ENCODE peak calls at places on chromosomes 7 and 10, in five cellular contexts. M is Peyer's patch, S is foreskin fibroblast, T is Panc1, N is cardiac muscle cell. P is an unnamed sample.

GRCh38 chr10:5943536-5943935 is 33.8 kb downstream of the IL15RA start:
- DNase-seq in M (no peak), S (peak; percentile 46), T (no peak), N (peak; percentile 62), P (no peak)

GRCh38 chr10:59831658-59832503 is 74.5 kb downstream of the CCDC6 start:
- DNase-seq in M (no peak), S (no peak), T (no peak), N (no peak), P (no peak)

GRCh38 chr7:98674461-98674860 is 57.4 kb downstream of the NPTX2 start:
- DNase-seq in M (no peak), S (no peak), T (no peak), N (no peak), P (no peak)

GRCh38 chr10:84076540-84077195 is 62.6 kb upstream of the GHITM start:
- DNase-seq in M (no peak), S (peak; percentile 46), T (no peak), N (peak; percentile 79), P (peak; percentile 13)

GRCh38 chr10:115706482-115707076 is 566.4 kb downstream of the GFRA1 start:
- DNase-seq in M (no peak), S (peak; percentile 63), T (peak; percentile 8), N (peak; percentile 37), P (no peak)

GRCh38 chr7:27947581-27948278 is 207.8 kb downstream of the TAX1BP1 start:
- DNase-seq in M (no peak), S (peak; percentile 65), T (no peak), N (no peak), P (no peak)

GRCh38 chr10:8331387-8331786 is 276.9 kb downstream of the GATA3 start:
- DNase-seq in M (no peak), S (no peak), T (no peak), N (no peak), P (no peak)

GRCh38 chr10:77023396-77023795 is 614.2 kb downstream of the KCNMA1 start:
- DNase-seq in M (no peak), S (no peak), T (no peak), N (no peak), P (no peak)

GRCh38 chr10:32446701-32447406 is 914 bp downstream of the CCDC7 start:
- DNase-seq in M (no peak), S (peak; percentile 58), T (no peak), N (peak; percentile 55), P (no peak)

GRCh38 chr10:100625821-100626220 is 90.1 kb downstream of the HIF1AN start:
- DNase-seq in M (no peak), S (no peak), T (no peak), N (no peak), P (no peak)

GRCh38 chr7:14233898-14234174 is 244.4 kb upstream of the ETV1 start:
- DNase-seq in M (no peak), S (no peak), T (no peak), N (no peak), P (no peak)

GRCh38 chr7:909358-910329 is 33.3 kb downstream of the GET4 start:
- DNase-seq in M (peak; percentile 80), S (peak; percentile 58), T (no peak), N (peak; percentile 64), P (no peak)

GRCh38 chr10:126576336-126576735 is 94.2 kb downstream of the C10orf90 start:
- DNase-seq in M (no peak), S (no peak), T (no peak), N (peak; percentile 36), P (no peak)

GRCh38 chr7:25862993-25863726 is 288.8 kb upstream of the NFE2L3 start:
- DNase-seq in M (no peak), S (no peak), T (no peak), N (no peak), P (no peak)
- H3K4me3 ChIP-seq in M (peak overlapping the region; percentile 34), S (peak overlapping the region; percentile 2), T (peak overlapping the region; percentile 49), N (no peak overlapping the region), P (peak overlapping the region; percentile 5)

DNA sequence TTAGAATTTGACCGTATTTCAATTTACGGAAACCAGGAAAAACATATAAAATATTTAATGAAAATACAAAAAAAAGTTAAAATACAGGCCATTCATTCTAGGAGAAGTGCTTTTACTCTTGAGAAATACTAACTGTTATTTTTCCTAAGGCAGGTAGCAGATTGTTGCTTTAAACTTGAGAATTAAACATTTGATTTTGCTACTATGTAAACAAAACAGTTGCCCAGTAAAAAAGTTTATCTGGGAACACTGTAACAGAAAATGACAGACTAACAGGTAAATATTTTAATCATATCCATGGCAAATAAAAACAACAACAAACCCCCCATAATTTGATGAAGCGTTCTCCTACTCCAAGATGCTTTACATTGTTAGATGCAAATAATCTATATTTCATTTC is 350.5 kb downstream of the CRPPA start:
- DNase-seq in M (no peak), S (no peak), T (no peak), N (no peak), P (no peak)
- TF ChIP-seq CTCF in M (no peak), S (no peak), T (no peak), N (no peak), P (no peak)

DNA sequence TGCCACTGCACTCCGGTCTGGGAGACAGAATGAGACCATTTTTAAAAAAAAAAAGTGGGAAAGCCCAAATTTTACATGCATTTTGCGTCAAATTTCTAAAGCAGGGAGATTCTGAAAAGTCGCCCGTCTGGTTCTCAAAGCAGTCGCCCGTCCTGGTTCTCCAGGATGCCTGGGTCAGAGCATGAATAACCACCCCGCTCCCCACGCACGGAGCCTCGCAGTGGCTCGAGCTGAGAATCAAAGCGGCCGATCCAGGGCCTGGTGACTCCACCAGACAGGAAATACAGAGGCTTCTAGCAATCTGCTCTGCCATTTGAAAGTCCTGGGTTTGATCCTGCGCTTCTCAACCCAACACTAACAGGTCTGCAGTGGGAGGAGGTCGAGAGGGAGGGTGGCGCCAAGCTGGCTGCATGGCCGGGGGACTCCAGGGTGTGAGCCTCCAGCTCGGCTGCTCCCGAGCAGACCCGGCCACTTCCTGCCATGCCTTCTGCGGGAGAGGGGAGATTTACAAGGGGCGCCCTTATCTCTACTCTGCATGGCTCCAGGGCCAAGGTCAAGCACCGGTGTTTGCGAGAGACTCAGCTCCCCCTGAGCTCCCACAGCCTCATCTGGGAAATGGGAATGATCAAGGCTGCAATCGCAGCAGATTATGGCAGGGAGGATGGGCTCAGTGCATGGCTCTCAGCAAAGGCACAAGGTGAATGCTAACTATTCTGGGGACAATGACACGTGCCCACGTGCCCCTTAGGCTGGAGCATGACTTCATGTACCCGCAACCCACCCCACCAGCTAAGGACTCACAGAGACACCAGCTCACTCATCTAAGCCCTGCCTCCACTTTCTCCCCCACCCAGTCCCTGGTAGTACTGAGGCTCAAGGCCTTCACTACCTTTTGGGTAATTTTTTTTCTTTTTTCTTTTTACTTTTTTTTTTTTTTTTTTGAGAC is 73.8 kb upstream of the TNRC18 start:
- DNase-seq in M (no peak), S (no peak), T (no peak), N (no peak), P (no peak)
- H3K4me3 ChIP-seq in M (no peak overlapping the region), S (no peak overlapping the region), T (no peak overlapping the region), N (no peak overlapping the region), P (no peak overlapping the region)

DNA sequence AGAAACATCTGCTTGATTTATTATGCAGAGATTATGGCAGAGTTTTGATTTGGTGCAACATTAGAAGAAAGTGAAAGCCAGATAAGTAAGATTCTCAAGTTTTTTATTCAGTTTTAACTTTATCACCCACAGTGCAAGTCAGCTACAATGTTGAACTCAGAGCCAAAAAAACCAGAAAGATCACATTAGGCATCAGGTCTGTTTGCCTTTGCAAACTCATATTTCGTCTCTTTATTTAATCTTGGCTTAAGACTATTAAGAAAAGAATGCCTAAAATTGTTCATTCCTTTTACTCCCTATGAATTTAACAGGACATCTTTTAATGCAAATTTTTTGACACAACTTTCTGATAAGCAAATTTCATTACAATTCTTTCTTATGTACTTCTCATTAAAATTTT is 76.0 kb upstream of the TMEM26 start:
- DNase-seq in M (no peak), S (peak; percentile 25), T (no peak), N (no peak), P (no peak)
- TF ChIP-seq CTCF in M (no peak), S (no peak), T (no peak), N (no peak), P (no peak)

GRCh38 chr7:48096273-48096672 is 7.2 kb downstream of the UPP1 start:
- DNase-seq in M (no peak), S (no peak), T (no peak), N (no peak), P (no peak)

GRCh38 chr7:48094861-48095293 is 5.8 kb downstream of the UPP1 start:
- DNase-seq in M (no peak), S (peak; percentile 74), T (no peak), N (peak; percentile 79), P (no peak)

GRCh38 chr7:48098846-48099245 is 9.8 kb downstream of the UPP1 start:
- DNase-seq in M (no peak), S (no peak), T (no peak), N (no peak), P (no peak)

GRCh38 chr7:48099781-48100180 is 10.7 kb downstream of the UPP1 start:
- DNase-seq in M (no peak), S (no peak), T (no peak), N (no peak), P (no peak)

DNA sequence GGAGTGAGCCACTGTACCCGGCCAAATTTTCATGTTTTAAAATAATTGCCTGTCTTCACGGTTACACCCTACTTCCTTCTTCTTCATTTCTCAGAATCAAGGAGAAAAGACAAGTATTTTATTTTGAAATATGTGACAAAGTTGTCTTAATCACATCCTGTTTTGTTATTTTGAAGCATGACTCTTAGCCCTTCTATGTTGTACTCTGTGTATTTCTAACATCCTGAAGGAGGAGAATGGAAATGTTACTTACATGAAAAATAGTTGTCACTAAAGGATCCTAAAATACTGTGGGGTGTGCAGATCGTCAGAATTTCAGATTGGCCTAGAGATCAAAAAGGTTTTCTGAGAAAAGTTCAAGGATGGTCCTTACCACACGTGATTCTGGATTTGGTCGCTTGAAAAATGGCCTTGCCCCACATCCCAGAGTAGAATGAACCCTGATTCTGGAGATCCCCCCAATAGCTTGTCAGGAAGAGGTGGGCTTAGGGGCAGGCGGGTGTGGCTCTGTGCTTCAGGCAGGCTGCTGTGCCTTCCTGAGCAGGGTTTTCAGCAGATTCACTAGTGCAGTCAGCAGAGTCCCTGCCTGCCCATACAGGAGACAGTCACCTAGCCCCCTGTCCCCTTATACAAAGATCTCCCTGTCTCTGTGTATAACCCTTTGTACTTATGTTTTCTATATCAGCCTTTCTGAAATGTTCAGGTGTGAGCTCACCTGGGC is 8.6 kb downstream of the UPP1 start:
- DNase-seq in M (no peak), S (peak; percentile 34), T (no peak), N (no peak), P (no peak)
- H3K4me3 ChIP-seq in M (no peak overlapping the region), S (no peak overlapping the region), T (no peak overlapping the region), N (no peak overlapping the region), P (no peak overlapping the region)

GRCh38 chr7:92417913-92418312 is 29.4 kb upstream of the GATAD1 start:
- DNase-seq in M (no peak), S (no peak), T (no peak), N (peak; percentile 19), P (no peak)
- TF ChIP-seq CTCF in M (no peak), S (no peak), T (no peak), N (no peak), P (no peak)

DNA sequence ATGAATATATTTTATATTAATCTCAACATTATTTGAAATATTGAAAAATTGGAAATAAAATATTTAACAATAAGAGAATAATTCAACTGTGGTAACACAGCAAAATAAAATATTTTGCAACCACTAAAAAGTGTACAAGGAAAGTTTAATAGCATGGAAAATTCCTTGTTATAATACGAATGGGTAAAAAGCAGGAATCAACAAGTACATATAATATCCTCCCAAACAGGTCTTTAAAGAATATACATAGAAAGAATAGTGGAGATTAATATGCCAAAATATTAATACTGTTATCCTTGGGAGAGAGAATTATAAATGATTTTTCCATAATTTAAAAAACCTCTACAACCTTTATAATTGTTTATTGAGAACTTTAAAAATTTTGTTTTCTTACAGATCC is 1.0 kb downstream of the DNAJC12 start:
- DNase-seq in M (no peak), S (no peak), T (no peak), N (no peak), P (no peak)
- H3K4me3 ChIP-seq in M (no peak overlapping the region), S (no peak overlapping the region), T (no peak overlapping the region), N (peak overlapping the region; percentile 11), P (peak overlapping the region; percentile 52)

GRCh38 chr10:117174439-117175214 is 22.7 kb upstream of the KCNK18 start:
- DNase-seq in M (peak; percentile 68), S (peak; percentile 88), T (peak; percentile 79), N (peak; percentile 77), P (no peak)
- TF ChIP-seq CTCF in M (peak; percentile 81), S (peak; percentile 93), T (peak; percentile 96), N (peak; percentile 88), P (peak; percentile 97)